ENCODE peak calls at places on chromosomes 6 and 20, in four cellular contexts. E is HepG2, H is H1, K is K562. G is an unnamed sample.

GRCh38 chr6:134379086-134379485 is 61.2 kb upstream of the SGK1 start:
- DNase-seq in E (no peak), H (peak), K (peak), G (no peak)

GRCh38 chr6:30712441-30712840 is 4.6 kb downstream of the MDC1 start:
- DNase-seq in E (no peak), H (no peak), K (no peak), G (no peak)

GRCh38 chr6:12875061-12875460 is 158.5 kb downstream of the PHACTR1 start:
- DNase-seq in E (no peak), H (no peak), K (no peak), G (no peak)

GRCh38 chr20:6122873-6123649 is at the start of gene FERMT1:
- DNase-seq in E (peak), H (peak), K (no peak), G (peak)

GRCh38 chr20:38997622-38998021 is 35.5 kb downstream of the DHX35 start:
- DNase-seq in E (no peak), H (no peak), K (peak), G (peak)

GRCh38 chr6:98880486-98880885 is 46.1 kb downstream of the POU3F2 start:
- DNase-seq in E (no peak), H (no peak), K (no peak), G (no peak)

GRCh38 chr20:58024241-58024721 is 204.2 kb downstream of the ANKRD60 start:
- DNase-seq in E (no peak), H (no peak), K (no peak), G (no peak)

GRCh38 chr6:163489584-163489983 is 75.1 kb downstream of the QKI start:
- DNase-seq in E (no peak), H (no peak), K (no peak), G (no peak)

GRCh38 chr20:3461191-3461874 is 9.5 kb upstream of the ATRN start:
- DNase-seq in E (no peak), H (peak), K (no peak), G (no peak)

GRCh38 chr6:111777357-111777756 is 95.9 kb downstream of the FYN start:
- DNase-seq in E (no peak), H (no peak), K (no peak), G (no peak)

GRCh38 chr6:170366248-170366960 is 59.8 kb downstream of the FAM120B start:
- DNase-seq in E (peak), H (no peak), K (no peak), G (no peak)

GRCh38 chr6:131950767-131951575 is at the start of gene CCN2:
- DNase-seq in E (peak), H (peak), K (no peak), G (peak)

GRCh38 chr20:4607287-4607713 is 114.4 kb upstream of the PRND start:
- DNase-seq in E (peak), H (peak), K (peak), G (peak)

GRCh38 chr6:124002377-124003081 is 198.9 kb downstream of the NKAIN2 start:
- DNase-seq in E (no peak), H (no peak), K (no peak), G (no peak)

GRCh38 chr20:13638162-13638495 is 603 bp downstream of the TASP1 start:
- DNase-seq in E (peak), H (no peak), K (peak), G (no peak)

GRCh38 chr6:34181903-34182302 is 36.0 kb upstream of the GRM4 start:
- DNase-seq in E (no peak), H (no peak), K (no peak), G (no peak)

GRCh38 chr20:25360631-25361286 is 29.9 kb downstream of the ABHD12 start:
- DNase-seq in E (no peak), H (no peak), K (no peak), G (peak)

GRCh38 chr6:98921038-98921437 is 26.7 kb downstream of the FBXL4 start:
- DNase-seq in E (no peak), H (no peak), K (no peak), G (no peak)

GRCh38 chr20:43379239-43379917 is 78.3 kb upstream of the SRSF6 start:
- DNase-seq in E (peak), H (no peak), K (no peak), G (no peak)

GRCh38 chr6:11094411-11094851 is 797 bp downstream of the SMIM13 start:
- DNase-seq in E (peak), H (peak), K (peak), G (peak)

GRCh38 chr6:166615059-166615770 is 11.8 kb downstream of the RPS6KA2 start:
- DNase-seq in E (no peak), H (no peak), K (no peak), G (no peak)

GRCh38 chr6:16523550-16524379 is 237.5 kb downstream of the ATXN1 start:
- DNase-seq in E (no peak), H (no peak), K (no peak), G (no peak)

GRCh38 chr20:58723628-58723984 is 31.0 kb downstream of the NPEPL1 start:
- DNase-seq in E (no peak), H (peak), K (no peak), G (no peak)

GRCh38 chr6:80767808-80768207 is 661.3 kb downstream of the BCKDHB start:
- DNase-seq in E (no peak), H (no peak), K (no peak), G (no peak)

GRCh38 chr6:16976418-16977183 is 125.2 kb upstream of the STMND1 start:
- DNase-seq in E (no peak), H (no peak), K (no peak), G (no peak)

GRCh38 chr6:150857062-150857905 is 8.2 kb upstream of the MTHFD1L start:
- DNase-seq in E (peak), H (no peak), K (no peak), G (no peak)

GRCh38 chr6:55774542-55775318 is 100.7 kb downstream of the BMP5 start:
- DNase-seq in E (no peak), H (no peak), K (no peak), G (no peak)

GRCh38 chr20:50786703-50787102 is 8.2 kb upstream of the BCAS4 start:
- DNase-seq in E (no peak), H (no peak), K (no peak), G (no peak)

GRCh38 chr20:8735014-8735413 is 333.9 kb upstream of the PLCB4 start:
- DNase-seq in E (no peak), H (no peak), K (no peak), G (no peak)
- TF ChIP-seq TAF1 in E (no peak), H (no peak), K (no peak), G (no peak)

GRCh38 chr20:49715466-49715865 is 1.8 kb upstream of the B4GALT5 start:
- DNase-seq in E (no peak), H (no peak), K (no peak), G (no peak)

GRCh38 chr20:49712118-49712517 is 1.6 kb downstream of the B4GALT5 start:
- DNase-seq in E (no peak), H (no peak), K (no peak), G (no peak)

GRCh38 chr20:49712918-49713778 is 530 bp downstream of the B4GALT5 start:
- DNase-seq in E (no peak), H (peak), K (peak), G (no peak)

GRCh38 chr20:49711331-49711987 is 2.2 kb downstream of the B4GALT5 start:
- DNase-seq in E (no peak), H (no peak), K (no peak), G (no peak)

GRCh38 chr20:49713779-49714712 is at the start of gene B4GALT5:
- DNase-seq in E (peak), H (peak), K (peak), G (peak)
- TF ChIP-seq POLR2A in E (peak), H (no peak), K (peak), G (peak)

DNA sequence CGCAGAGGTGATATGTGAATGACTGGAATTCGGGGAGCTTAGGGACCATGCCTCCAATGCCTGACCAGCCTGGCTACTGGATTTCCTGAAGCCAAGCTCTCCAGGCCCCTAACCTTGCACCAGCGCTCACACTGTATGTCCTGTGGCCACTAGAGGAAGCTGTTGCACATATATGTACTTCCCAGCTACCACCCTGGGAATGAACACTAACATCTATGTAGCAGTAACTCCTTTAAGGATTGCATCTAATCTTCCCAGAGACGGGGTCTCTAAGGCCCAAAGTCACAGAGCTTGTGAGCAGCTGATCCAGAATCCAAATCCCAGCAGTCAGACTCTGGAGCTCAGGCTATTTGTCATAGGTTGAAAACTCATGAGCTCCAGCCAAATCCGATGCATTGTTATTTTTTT is 20.4 kb upstream of the BPIFB1 start:
- DNase-seq in E (peak), H (no peak), K (peak), G (no peak)
- TF ChIP-seq POLR2AphosphoS5 in E (no peak), H (no peak), K (no peak), G (no peak)

DNA sequence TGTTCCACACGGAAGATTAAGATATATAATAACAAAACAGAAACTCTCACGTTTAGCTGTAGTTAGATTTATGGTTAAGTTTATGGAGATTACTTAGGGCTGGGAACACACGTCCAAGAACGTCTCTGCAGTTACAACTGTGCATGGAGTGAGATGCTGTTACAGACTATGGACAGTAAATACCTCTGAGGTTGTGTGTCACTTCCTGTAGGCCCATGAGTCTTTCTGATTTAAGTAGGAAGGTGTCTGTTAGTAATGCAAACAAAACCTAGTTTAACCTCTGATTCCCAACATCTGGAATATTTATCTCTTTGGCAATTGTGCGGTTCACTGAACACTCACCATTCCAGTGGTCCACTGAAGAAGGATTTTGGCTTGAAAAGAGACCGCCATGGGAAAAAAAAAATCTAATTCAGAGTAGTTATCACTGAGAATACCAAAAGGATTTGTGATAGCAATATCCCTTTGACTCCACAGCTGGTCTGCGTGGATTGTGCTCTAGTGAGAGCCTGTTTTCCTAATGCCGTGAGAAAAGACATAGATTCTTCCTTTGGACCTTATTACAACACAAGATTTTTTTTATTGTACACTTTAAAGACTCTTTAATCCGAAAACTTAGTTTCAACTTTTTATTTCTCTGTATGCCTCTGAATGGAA is 478.2 kb upstream of the CITED2 start:
- DNase-seq in E (no peak), H (no peak), K (no peak), G (no peak)
- TF ChIP-seq TAF1 in E (no peak), H (no peak), K (no peak), G (no peak)

GRCh38 chr6:129476248-129476564 is 233.8 kb downstream of the ARHGAP18 start:
- DNase-seq in E (no peak), H (no peak), K (no peak), G (no peak)
- TF ChIP-seq POLR2A in E (no peak), H (no peak), K (no peak), G (no peak)

GRCh38 chr20:19849341-19850189 is 91.5 kb downstream of the RIN2 start:
- DNase-seq in E (no peak), H (no peak), K (no peak), G (no peak)
- TF ChIP-seq POLR2AphosphoS5 in E (no peak), H (no peak), K (no peak), G (no peak)

GRCh38 chr6:128655978-128656498 is 135.6 kb upstream of the PTPRK start:
- DNase-seq in E (no peak), H (no peak), K (no peak), G (no peak)
- TF ChIP-seq TAF1 in E (no peak), H (no peak), K (no peak), G (no peak)

DNA sequence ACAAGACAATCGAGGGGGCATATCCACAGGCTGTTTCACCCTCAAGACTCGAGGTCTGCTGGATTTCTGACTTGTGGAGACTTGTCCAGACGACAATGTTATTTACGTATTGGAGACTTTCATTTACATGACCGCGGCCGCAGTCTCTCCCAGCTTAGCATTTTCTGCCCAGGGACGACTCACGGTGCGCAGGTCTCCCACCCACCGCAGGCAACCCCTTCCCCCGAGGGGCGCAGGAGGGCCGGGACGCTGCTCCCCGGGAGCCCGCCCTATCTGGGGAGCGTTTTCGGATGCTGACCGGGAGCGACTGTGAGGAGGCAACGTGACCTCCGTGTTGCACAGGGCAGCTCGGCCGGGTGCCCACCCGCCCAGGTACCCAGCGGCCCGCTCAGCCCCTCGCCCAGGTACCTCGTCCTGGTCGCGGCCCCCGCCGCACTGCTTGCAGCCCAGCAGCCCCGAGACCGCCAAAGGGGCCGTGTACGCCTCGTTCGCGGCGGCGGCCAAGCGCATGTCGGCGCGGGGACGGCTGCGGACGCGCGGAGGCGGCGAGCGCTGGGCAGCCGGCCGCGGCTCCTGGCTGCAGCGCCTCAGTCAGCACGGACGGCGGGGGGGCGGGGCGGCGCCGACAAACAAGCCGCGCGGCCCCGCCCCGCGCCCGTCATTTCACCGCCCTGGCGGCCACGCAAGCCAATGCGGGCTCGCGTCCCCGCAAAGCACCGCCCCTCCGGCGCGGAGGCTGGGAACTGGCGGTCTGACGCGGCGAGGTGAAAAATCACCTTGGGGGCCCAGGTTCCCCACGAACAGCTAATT is 85.5 kb downstream of the SESN1 start:
- DNase-seq in E (peak), H (peak), K (peak), G (peak)
- TF ChIP-seq POLR2A in E (peak), H (no peak), K (peak), G (no peak)